ENCODE peak calls at places on chromosome 21, in five cellular contexts. E, I, A, D and H are unnamed samples.

GRCh38 chr21:43639470-43640178 is 19.7 kb downstream of the HSF2BP start:
- DNase-seq in E (peak; percentile 39), I (no peak), A (no peak), D (peak; percentile 88), H (no peak)

GRCh38 chr21:44487831-44488230 is 32.5 kb downstream of the LRRC3 start:
- DNase-seq in E (peak; percentile 42), I (no peak), A (peak; percentile 72), D (peak; percentile 19), H (peak; percentile 45)

GRCh38 chr21:42632771-42633690 is 20.4 kb upstream of the PDE9A start:
- DNase-seq in E (no peak), I (no peak), A (no peak), D (no peak), H (no peak)

GRCh38 chr21:17925000-17925610 is 105.9 kb upstream of the C21orf91 start:
- DNase-seq in E (peak; percentile 84), I (peak; percentile 73), A (peak; percentile 76), D (peak; percentile 54), H (peak; percentile 83)

GRCh38 chr21:42829417-42829816 is 49.9 kb downstream of the WDR4 start:
- DNase-seq in E (no peak), I (no peak), A (no peak), D (no peak), H (no peak)

GRCh38 chr21:44398499-44398898 is 45.1 kb downstream of the TRPM2 start:
- DNase-seq in E (peak; percentile 2), I (no peak), A (no peak), D (no peak), H (no peak)

GRCh38 chr21:17578162-17578561 is 34.5 kb downstream of the BTG3 start:
- DNase-seq in E (no peak), I (no peak), A (no peak), D (no peak), H (no peak)

GRCh38 chr21:43188181-43188580 is 19.4 kb downstream of the CRYAA start:
- DNase-seq in E (no peak), I (no peak), A (no peak), D (no peak), H (no peak)

GRCh38 chr21:31222142-31222541 is 121.9 kb downstream of the TIAM1 start:
- DNase-seq in E (no peak), I (no peak), A (no peak), D (peak; percentile 66), H (no peak)

GRCh38 chr21:31604591-31605190 is 54.8 kb upstream of the SOD1 start:
- DNase-seq in E (peak; percentile 89), I (peak; percentile 89), A (peak; percentile 75), D (peak; percentile 54), H (peak; percentile 87)

GRCh38 chr21:44407493-44407892 is 47.8 kb upstream of the LRRC3 start:
- DNase-seq in E (no peak), I (no peak), A (no peak), D (no peak), H (peak; percentile 0)

GRCh38 chr21:30996728-30997127 is 41.5 kb downstream of the KRTAP19-8 start:
- DNase-seq in E (no peak), I (no peak), A (no peak), D (no peak), H (no peak)

GRCh38 chr21:44793269-44794030 is 8.2 kb downstream of the UBE2G2 start:
- DNase-seq in E (peak; percentile 83), I (peak; percentile 77), A (peak; percentile 75), D (peak; percentile 58), H (peak; percentile 78)

GRCh38 chr21:30613836-30614235 is at the start of gene KRTAP6-1:
- DNase-seq in E (no peak), I (no peak), A (no peak), D (no peak), H (no peak)

GRCh38 chr21:31184462-31184861 is 146.2 kb upstream of the KRTAP19-8 start:
- DNase-seq in E (no peak), I (no peak), A (no peak), D (no peak), H (no peak)

GRCh38 chr21:37710555-37711293 is 205.5 kb downstream of the KCNJ6 start:
- DNase-seq in E (peak; percentile 25), I (no peak), A (no peak), D (peak; percentile 68), H (no peak)

GRCh38 chr21:44871576-44872265 is 1.8 kb downstream of the PTTG1IP start:
- DNase-seq in E (peak; percentile 74), I (no peak), A (no peak), D (peak; percentile 77), H (no peak)

GRCh38 chr21:25638634-25639166 is 358 bp upstream of the JAM2 start:
- DNase-seq in E (no peak), I (no peak), A (no peak), D (peak; percentile 27), H (no peak)

GRCh38 chr21:43930848-43931384 is 65.9 kb downstream of the AGPAT3 start:
- DNase-seq in E (no peak), I (no peak), A (no peak), D (no peak), H (no peak)

GRCh38 chr21:39842741-39843146 is 24.5 kb upstream of the PCP4 start:
- DNase-seq in E (peak; percentile 23), I (no peak), A (no peak), D (no peak), H (no peak)

GRCh38 chr21:38721983-38722382 is 83.7 kb upstream of the ETS2 start:
- DNase-seq in E (no peak), I (no peak), A (no peak), D (no peak), H (no peak)

GRCh38 chr21:31991356-31992331 is 118.8 kb downstream of the HUNK start:
- DNase-seq in E (no peak), I (no peak), A (no peak), D (no peak), H (peak; percentile 41)

GRCh38 chr21:44706026-44706705 is 5.2 kb downstream of the TSPEAR start:
- DNase-seq in E (no peak), I (no peak), A (no peak), D (no peak), H (no peak)

GRCh38 chr21:42583150-42583991 is 69.7 kb downstream of the SLC37A1 start:
- DNase-seq in E (no peak), I (no peak), A (no peak), D (no peak), H (no peak)

GRCh38 chr21:43364261-43364510 is 62.7 kb downstream of the SIK1 start:
- DNase-seq in E (no peak), I (no peak), A (no peak), D (no peak), H (no peak)

GRCh38 chr21:25831300-25831699 is 96.5 kb downstream of the GABPA start:
- DNase-seq in E (no peak), I (no peak), A (no peak), D (peak; percentile 39), H (no peak)

GRCh38 chr21:30605968-30606367 is 5.1 kb downstream of the KRTAP22-1 start:
- DNase-seq in E (no peak), I (no peak), A (no peak), D (no peak), H (no peak)

GRCh38 chr21:40074710-40075109 is 207.5 kb downstream of the PCP4 start:
- DNase-seq in E (no peak), I (no peak), A (no peak), D (no peak), H (no peak)

GRCh38 chr21:42746240-42746592 is 92.8 kb downstream of the PDE9A start:
- DNase-seq in E (no peak), I (no peak), A (no peak), D (no peak), H (no peak)

GRCh38 chr21:44637018-44637850 is at the start of gene KRTAP10-10:
- DNase-seq in E (no peak), I (no peak), A (no peak), D (no peak), H (no peak)

GRCh38 chr21:39006653-39007417 is 176.4 kb downstream of the PSMG1 start:
- DNase-seq in E (no peak), I (no peak), A (no peak), D (no peak), H (no peak)

GRCh38 chr21:21682172-21682571 is 684.0 kb downstream of the NCAM2 start:
- DNase-seq in E (no peak), I (no peak), A (no peak), D (peak; percentile 47), H (no peak)

GRCh38 chr21:42441963-42442362 is 38.3 kb downstream of the UBASH3A start:
- DNase-seq in E (no peak), I (no peak), A (no peak), D (no peak), H (no peak)

GRCh38 chr21:44285547-44285992 is at the start of gene AIRE:
- DNase-seq in E (peak; percentile 57), I (no peak), A (no peak), D (peak; percentile 29), H (peak; percentile 40)

DNA sequence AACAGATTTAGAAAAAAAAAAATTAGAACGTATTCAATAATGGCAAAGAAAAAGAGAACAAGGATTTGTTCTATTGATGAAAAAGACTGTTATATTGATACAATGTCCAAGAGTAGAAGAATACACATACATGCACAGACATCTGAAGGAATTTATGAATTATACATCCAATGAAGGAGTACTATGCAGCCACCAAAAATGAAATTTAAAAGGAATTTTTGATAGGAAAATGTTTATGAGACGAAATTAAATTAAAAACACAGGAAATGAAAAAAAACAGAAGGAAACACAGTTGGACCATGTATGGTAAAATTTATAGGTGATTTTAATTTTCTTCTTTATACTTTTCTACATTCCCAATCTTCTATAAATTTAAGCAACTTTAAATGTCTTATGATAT is 110.3 kb downstream of the LTN1 start:
- DNase-seq in E (no peak), I (no peak), A (no peak), D (no peak), H (no peak)
- H2AFZ ChIP-seq in E (no peak overlapping the region), I (no peak overlapping the region), A (no peak overlapping the region), D (no peak overlapping the region), H (no peak overlapping the region)

GRCh38 chr21:20445971-20446370 is 552.2 kb upstream of the NCAM2 start:
- DNase-seq in E (no peak), I (no peak), A (no peak), D (no peak), H (no peak)

GRCh38 chr21:20443558-20444155 is 554.6 kb upstream of the NCAM2 start:
- DNase-seq in E (peak; percentile 58), I (peak; percentile 46), A (peak; percentile 17), D (no peak), H (peak; percentile 56)
- TF ChIP-seq CTCF in E (peak; percentile 55), I (peak; percentile 69), A (peak; percentile 49), D (no peak), H (peak; percentile 76)

GRCh38 chr21:41128981-41129380 is 39.0 kb upstream of the BACE2 start:
- DNase-seq in E (no peak), I (no peak), A (no peak), D (no peak), H (no peak)

GRCh38 chr21:41119901-41120300 is 48.1 kb upstream of the BACE2 start:
- DNase-seq in E (no peak), I (no peak), A (no peak), D (no peak), H (no peak)

GRCh38 chr21:41121785-41122415 is 46.1 kb upstream of the BACE2 start:
- DNase-seq in E (peak; percentile 89), I (peak; percentile 89), A (peak; percentile 65), D (peak; percentile 63), H (peak; percentile 83)

GRCh38 chr21:41120997-41121396 is 47.0 kb upstream of the BACE2 start:
- DNase-seq in E (no peak), I (no peak), A (no peak), D (no peak), H (no peak)

GRCh38 chr21:41124626-41125240 is 43.2 kb upstream of the BACE2 start:
- DNase-seq in E (no peak), I (no peak), A (no peak), D (no peak), H (no peak)
- H3K4me1 ChIP-seq in E (no peaks in the 10 kb centered on the region), I (no peaks in the 10 kb centered on the region), A (no peaks in the 10 kb centered on the region), D (no peaks in the 10 kb centered on the region), H (no peaks in the 10 kb centered on the region)

GRCh38 chr21:45972716-45973474 is 8.7 kb upstream of the COL6A1 start:
- DNase-seq in E (peak; percentile 91), I (no peak), A (no peak), D (peak; percentile 92), H (peak; percentile 61)
- H2AFZ ChIP-seq in E (peak overlapping the region; percentile 12), I (peak overlapping the region; percentile 77), A (no peak overlapping the region), D (peak overlapping the region; percentile 89), H (peak overlapping the region; percentile 80)